ENCODE peak calls at places on chromosomes 2 and 18, in six cellular contexts. Q is body of pancreas, E is breast epithelium, W is lower lobe of right lung, N is sigmoid colon, S is aorta. T is an unnamed sample.

GRCh38 chr2:216211614-216212013 is 102.5 kb downstream of the XRCC5 start:
- DNase-seq in Q (no peak), E (no peak), W (no peak), N (no peak), S (no peak), T (no peak)

GRCh38 chr2:102122115-102122514 is 20.4 kb upstream of the IL1R1 start:
- DNase-seq in Q (no peak), E (no peak), W (no peak), N (no peak), S (no peak), T (no peak)

GRCh38 chr2:42532397-42532796 is 36.0 kb upstream of the MTA3 start:
- DNase-seq in Q (no peak), E (no peak), W (no peak), N (no peak), S (no peak), T (no peak)

GRCh38 chr2:105753380-105753779 is 8.7 kb downstream of the NCK2 start:
- DNase-seq in Q (no peak), E (no peak), W (no peak), N (no peak), S (no peak), T (no peak)

GRCh38 chr2:84741182-84741822 is 139.6 kb downstream of the TRABD2A start:
- DNase-seq in Q (no peak), E (no peak), W (no peak), N (no peak), S (no peak), T (no peak)

GRCh38 chr2:144183744-144184143 is 336.2 kb downstream of the ZEB2 start:
- DNase-seq in Q (no peak), E (peak; percentile 17), W (no peak), N (no peak), S (no peak), T (no peak)

GRCh38 chr2:16320716-16321115 is 344.9 kb downstream of the CYRIA start:
- DNase-seq in Q (no peak), E (no peak), W (no peak), N (no peak), S (no peak), T (no peak)

GRCh38 chr18:54165450-54165849 is 59.0 kb downstream of the MBD2 start:
- DNase-seq in Q (no peak), E (no peak), W (no peak), N (no peak), S (no peak), T (no peak)

GRCh38 chr2:240235149-240235803 is 94.8 kb upstream of the OTOS start:
- DNase-seq in Q (no peak), E (no peak), W (peak; percentile 43), N (peak; percentile 58), S (peak; percentile 39), T (no peak)

GRCh38 chr2:195017890-195018289 is 639.1 kb upstream of the SLC39A10 start:
- DNase-seq in Q (no peak), E (no peak), W (no peak), N (no peak), S (no peak), T (no peak)

GRCh38 chr2:122531803-122532344 is 776.4 kb downstream of the TSN start:
- DNase-seq in Q (no peak), E (no peak), W (no peak), N (no peak), S (no peak), T (no peak)

GRCh38 chr18:32771169-32771751 is 1.6 kb downstream of the KLHL14 start:
- DNase-seq in Q (peak; percentile 18), E (no peak), W (no peak), N (no peak), S (no peak), T (no peak)

GRCh38 chr2:71678874-71679273 is 225.5 kb downstream of the DYSF start:
- DNase-seq in Q (no peak), E (no peak), W (no peak), N (peak; percentile 29), S (no peak), T (no peak)

GRCh38 chr2:37378411-37378810 is 34.0 kb downstream of the QPCT start:
- DNase-seq in Q (no peak), E (no peak), W (no peak), N (no peak), S (no peak), T (peak; percentile 73)

GRCh38 chr2:190683802-190684201 is 34.9 kb downstream of the NAB1 start:
- DNase-seq in Q (no peak), E (no peak), W (no peak), N (no peak), S (no peak), T (no peak)

GRCh38 chr2:47062721-47063120 is 92.4 kb downstream of the STPG4 start:
- DNase-seq in Q (no peak), E (no peak), W (no peak), N (no peak), S (no peak), T (no peak)

GRCh38 chr18:78512080-78512601 is 467.5 kb upstream of the SALL3 start:
- DNase-seq in Q (no peak), E (no peak), W (no peak), N (peak; percentile 61), S (peak; percentile 37), T (no peak)

GRCh38 chr2:171174075-171174474 is 13.4 kb upstream of the TLK1 start:
- DNase-seq in Q (no peak), E (no peak), W (no peak), N (no peak), S (no peak), T (peak; percentile 36)

GRCh38 chr2:140344842-140345241 is 1564.7 kb upstream of the NXPH2 start:
- DNase-seq in Q (no peak), E (no peak), W (no peak), N (no peak), S (no peak), T (peak; percentile 7)

GRCh38 chr2:220192994-220193753 is 565.7 kb downstream of the SLC4A3 start:
- DNase-seq in Q (no peak), E (no peak), W (no peak), N (no peak), S (no peak), T (peak; percentile 26)

GRCh38 chr2:220185766-220186165 is 558.3 kb downstream of the SLC4A3 start:
- DNase-seq in Q (no peak), E (no peak), W (no peak), N (no peak), S (no peak), T (no peak)

GRCh38 chr2:220191031-220191430 is 563.6 kb downstream of the SLC4A3 start:
- DNase-seq in Q (no peak), E (no peak), W (no peak), N (no peak), S (no peak), T (no peak)

GRCh38 chr2:220191737-220192136 is 564.3 kb downstream of the SLC4A3 start:
- DNase-seq in Q (no peak), E (no peak), W (no peak), N (no peak), S (no peak), T (no peak)

GRCh38 chr2:220188031-220188430 is 560.6 kb downstream of the SLC4A3 start:
- DNase-seq in Q (no peak), E (no peak), W (no peak), N (no peak), S (no peak), T (peak; percentile 54)
- H3K27ac ChIP-seq in Q (no peak overlapping the region), E (no peak overlapping the region), W (no peak overlapping the region), N (no peak overlapping the region), S (no peak overlapping the region), T (no peak overlapping the region)

GRCh38 chr2:62504657-62505056 is 1.3 kb downstream of the TMEM17 start:
- DNase-seq in Q (no peak), E (no peak), W (no peak), N (no peak), S (no peak), T (no peak)
- H3K27ac ChIP-seq in Q (no peak overlapping the region), E (no peak overlapping the region), W (no peak overlapping the region), N (peak overlapping the region; percentile 89), S (no peak overlapping the region), T (no peak overlapping the region)

GRCh38 chr2:156005531-156005930 is 327.0 kb downstream of the NR4A2 start:
- DNase-seq in Q (peak; percentile 4), E (no peak), W (peak; percentile 32), N (no peak), S (peak; percentile 39), T (no peak)

GRCh38 chr2:156005999-156006712 is 326.4 kb downstream of the NR4A2 start:
- DNase-seq in Q (peak; percentile 4), E (no peak), W (no peak), N (no peak), S (no peak), T (no peak)

GRCh38 chr2:156006721-156007618 is 325.6 kb downstream of the NR4A2 start:
- DNase-seq in Q (no peak), E (no peak), W (peak; percentile 39), N (peak; percentile 58), S (no peak), T (no peak)

GRCh38 chr2:156003780-156004179 is 328.7 kb downstream of the NR4A2 start:
- DNase-seq in Q (no peak), E (no peak), W (no peak), N (no peak), S (no peak), T (no peak)

DNA sequence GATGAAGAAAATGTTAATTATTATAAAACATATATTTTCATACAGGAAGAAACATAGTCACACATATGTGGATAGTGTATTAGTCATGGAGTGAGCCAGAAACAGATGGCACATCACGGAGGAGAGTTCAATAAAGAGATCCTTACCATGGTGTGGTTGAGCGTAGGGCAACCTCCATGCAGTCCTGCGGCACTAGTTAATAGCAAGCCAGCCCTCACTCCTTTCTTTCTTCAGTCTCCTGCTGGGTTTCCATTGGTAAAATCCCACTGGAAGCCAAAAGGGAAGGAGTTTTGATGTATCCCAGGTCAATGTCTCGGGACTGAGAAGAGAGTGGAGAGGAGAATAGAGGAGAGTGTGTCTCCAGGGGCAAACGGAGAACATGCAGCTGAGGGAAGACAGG is 328.1 kb downstream of the NR4A2 start:
- DNase-seq in Q (no peak), E (no peak), W (no peak), N (no peak), S (no peak), T (no peak)
- H3K27ac ChIP-seq in Q (no peak overlapping the region), E (no peak overlapping the region), W (no peak overlapping the region), N (no peak overlapping the region), S (no peak overlapping the region), T (no peak overlapping the region)

GRCh38 chr2:104432401-104432800 is 421.5 kb upstream of the POU3F3 start:
- DNase-seq in Q (no peak), E (no peak), W (no peak), N (no peak), S (no peak), T (no peak)

GRCh38 chr2:104434966-104435365 is 418.9 kb upstream of the POU3F3 start:
- DNase-seq in Q (no peak), E (no peak), W (no peak), N (no peak), S (no peak), T (no peak)

GRCh38 chr2:104434363-104434792 is 419.5 kb upstream of the POU3F3 start:
- DNase-seq in Q (peak; percentile 60), E (no peak), W (peak; percentile 48), N (no peak), S (no peak), T (no peak)

GRCh38 chr2:104431701-104432121 is 422.2 kb upstream of the POU3F3 start:
- DNase-seq in Q (no peak), E (no peak), W (no peak), N (no peak), S (no peak), T (no peak)

DNA sequence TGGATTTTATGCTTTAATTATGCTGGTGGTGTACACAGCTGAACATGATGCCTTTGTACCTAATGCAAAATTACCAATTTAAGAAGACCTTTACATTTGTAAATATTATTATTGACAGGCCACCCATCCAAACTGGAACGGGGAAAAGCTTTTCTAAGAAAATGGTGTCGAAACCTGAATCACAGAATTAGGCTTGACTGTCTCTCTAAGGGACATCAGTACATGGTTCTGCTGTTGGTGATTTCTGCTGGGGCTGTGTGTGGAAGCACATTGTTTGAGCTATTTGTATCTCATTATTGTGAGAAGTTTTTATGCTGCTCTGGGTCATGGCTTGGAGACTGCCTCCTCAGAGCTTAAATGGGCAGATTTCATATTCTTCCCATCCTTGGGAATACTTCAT is 420.9 kb upstream of the POU3F3 start:
- DNase-seq in Q (no peak), E (no peak), W (no peak), N (no peak), S (no peak), T (no peak)
- H3K27ac ChIP-seq in Q (no peak overlapping the region), E (no peak overlapping the region), W (no peak overlapping the region), N (no peak overlapping the region), S (no peak overlapping the region), T (no peak overlapping the region)